ENCODE peak calls at places on chromosomes 16 and 17, in six cellular contexts. S is K562, H is endothelial cell of umbilical vein, O is WTC11, U is A549, E is HepG2. F is an unnamed sample.

GRCh38 chr16:28136751-28137434 is 73.4 kb upstream of the GSG1L start:
- DNase-seq in S (no peak), H (no peak), O (no peak), U (no peak), E (no peak), F (no peak)

GRCh38 chr17:82031303-82031884 is at the start of gene RAC3:
- DNase-seq in S (peak), H (no peak), O (peak), U (no peak), E (no peak), F (no peak)

GRCh38 chr16:74633686-74634085 is 26.8 kb upstream of the GLG1 start:
- DNase-seq in S (no peak), H (no peak), O (no peak), U (no peak), E (no peak), F (no peak)

GRCh38 chr17:7623661-7624060 is 4.0 kb downstream of the SAT2 start:
- DNase-seq in S (no peak), H (no peak), O (no peak), U (no peak), E (no peak), F (no peak)

GRCh38 chr17:66778531-66778930 is 56.4 kb upstream of the CACNG5 start:
- DNase-seq in S (no peak), H (no peak), O (no peak), U (no peak), E (no peak), F (no peak)

GRCh38 chr17:81489986-81490598 is 22.5 kb downstream of the ACTG1 start:
- DNase-seq in S (no peak), H (no peak), O (no peak), U (no peak), E (no peak), F (no peak)

GRCh38 chr16:84914273-84914672 is 94.5 kb downstream of the CRISPLD2 start:
- DNase-seq in S (no peak), H (no peak), O (no peak), U (no peak), E (no peak), F (no peak)

GRCh38 chr17:7348478-7349242 is 3.3 kb upstream of the KCTD11 start:
- DNase-seq in S (no peak), H (no peak), O (no peak), U (no peak), E (no peak), F (no peak)

GRCh38 chr16:52050418-52050817 is 496.5 kb downstream of the TOX3 start:
- DNase-seq in S (no peak), H (no peak), O (no peak), U (no peak), E (peak), F (no peak)

GRCh38 chr17:39700148-39700987 is 504 bp downstream of the ERBB2 start:
- DNase-seq in S (no peak), H (peak), O (peak), U (peak), E (no peak), F (peak)

GRCh38 chr17:13557077-13557476 is 44.7 kb downstream of the HS3ST3A1 start:
- DNase-seq in S (no peak), H (no peak), O (no peak), U (no peak), E (no peak), F (no peak)

GRCh38 chr17:62865586-62865985 is 57.5 kb upstream of the MARCHF10 start:
- DNase-seq in S (no peak), H (no peak), O (no peak), U (no peak), E (no peak), F (no peak)

GRCh38 chr16:65214196-65214595 is 92.3 kb upstream of the CDH11 start:
- DNase-seq in S (no peak), H (no peak), O (no peak), U (no peak), E (no peak), F (no peak)

GRCh38 chr17:77416096-77416713 is 275.4 kb downstream of the SEC14L1 start:
- DNase-seq in S (no peak), H (no peak), O (no peak), U (no peak), E (no peak), F (no peak)

GRCh38 chr17:69325518-69326301 is 1.2 kb downstream of the ABCA5 start:
- DNase-seq in S (no peak), H (no peak), O (no peak), U (no peak), E (peak), F (no peak)

GRCh38 chr16:55876854-55877253 is 1.7 kb upstream of the CES5A start:
- DNase-seq in S (no peak), H (no peak), O (no peak), U (no peak), E (no peak), F (no peak)

GRCh38 chr16:84851192-84852127 is 31.7 kb downstream of the CRISPLD2 start:
- DNase-seq in S (no peak), H (no peak), O (no peak), U (peak), E (peak), F (no peak)

GRCh38 chr17:80655588-80655987 is 111.0 kb downstream of the RPTOR start:
- DNase-seq in S (no peak), H (no peak), O (no peak), U (no peak), E (no peak), F (no peak)

GRCh38 chr16:19822534-19822933 is 62.1 kb downstream of the GPRC5B start:
- DNase-seq in S (no peak), H (no peak), O (no peak), U (no peak), E (no peak), F (no peak)

GRCh38 chr17:45874148-45874547 is 20.2 kb upstream of the MAPT start:
- DNase-seq in S (no peak), H (no peak), O (no peak), U (no peak), E (no peak), F (no peak)

GRCh38 chr17:43714338-43715149 is 44.0 kb downstream of the SOST start:
- DNase-seq in S (no peak), H (peak), O (no peak), U (no peak), E (no peak), F (no peak)

GRCh38 chr17:8072727-8073461 is 14.6 kb downstream of the ALOX12B start:
- DNase-seq in S (no peak), H (no peak), O (peak), U (no peak), E (no peak), F (no peak)

GRCh38 chr16:66486773-66487579 is 59.9 kb downstream of the BEAN1 start:
- DNase-seq in S (no peak), H (peak), O (no peak), U (no peak), E (no peak), F (no peak)

GRCh38 chr17:29158515-29159275 is 21.5 kb downstream of the MYO18A start:
- DNase-seq in S (no peak), H (no peak), O (no peak), U (no peak), E (peak), F (no peak)

GRCh38 chr16:85048921-85049562 is 21.4 kb downstream of the KIAA0513 start:
- DNase-seq in S (peak), H (no peak), O (no peak), U (no peak), E (no peak), F (no peak)

GRCh38 chr16:25691519-25692091 is at the start of gene HS3ST4:
- DNase-seq in S (no peak), H (no peak), O (peak), U (no peak), E (no peak), F (peak)

GRCh38 chr17:43467981-43468541 is 15.7 kb upstream of the DHX8 start:
- DNase-seq in S (no peak), H (no peak), O (no peak), U (no peak), E (no peak), F (no peak)

DNA sequence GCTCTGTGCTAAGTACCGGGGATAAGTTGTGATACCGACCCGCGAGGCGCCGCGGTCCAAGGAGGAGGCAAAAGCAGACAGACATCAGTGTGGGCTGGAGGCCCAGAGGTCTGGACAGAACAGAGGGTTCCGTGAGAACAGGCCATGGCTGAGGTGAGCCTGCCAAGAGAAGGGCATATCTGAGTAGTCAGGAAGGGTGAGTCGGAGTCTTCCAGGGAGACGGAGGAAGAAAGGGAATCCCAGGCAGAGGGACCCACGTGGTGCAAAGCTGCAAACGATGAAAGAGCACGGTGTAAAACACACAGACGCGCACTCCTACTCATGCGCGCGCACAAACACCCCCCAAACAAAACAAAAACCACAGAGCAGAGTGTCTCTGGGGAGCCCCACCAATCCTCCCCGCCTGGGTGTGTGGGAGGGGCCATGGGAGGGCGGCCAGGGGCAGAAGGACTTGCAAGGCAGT is 18.1 kb downstream of the RHBDL3 start:
- DNase-seq in S (no peak), H (no peak), O (no peak), U (no peak), E (no peak), F (no peak)
- TF ChIP-seq JUN in S (no peak), H (no peak), O (no peak), U (no peak), E (no peak), F (no peak)

GRCh38 chr17:58153046-58153445 is 4.9 kb downstream of the OR4D1 start:
- DNase-seq in S (no peak), H (no peak), O (no peak), U (no peak), E (no peak), F (no peak)
- TF ChIP-seq JUN in S (no peak), H (no peak), O (no peak), U (no peak), E (no peak), F (no peak)

GRCh38 chr16:88560722-88561484 is 9.3 kb upstream of the ZC3H18 start:
- DNase-seq in S (peak), H (no peak), O (peak), U (no peak), E (peak), F (no peak)
- TF ChIP-seq JUN in S (peak), H (no peak), O (peak), U (no peak), E (peak), F (no peak)

DNA sequence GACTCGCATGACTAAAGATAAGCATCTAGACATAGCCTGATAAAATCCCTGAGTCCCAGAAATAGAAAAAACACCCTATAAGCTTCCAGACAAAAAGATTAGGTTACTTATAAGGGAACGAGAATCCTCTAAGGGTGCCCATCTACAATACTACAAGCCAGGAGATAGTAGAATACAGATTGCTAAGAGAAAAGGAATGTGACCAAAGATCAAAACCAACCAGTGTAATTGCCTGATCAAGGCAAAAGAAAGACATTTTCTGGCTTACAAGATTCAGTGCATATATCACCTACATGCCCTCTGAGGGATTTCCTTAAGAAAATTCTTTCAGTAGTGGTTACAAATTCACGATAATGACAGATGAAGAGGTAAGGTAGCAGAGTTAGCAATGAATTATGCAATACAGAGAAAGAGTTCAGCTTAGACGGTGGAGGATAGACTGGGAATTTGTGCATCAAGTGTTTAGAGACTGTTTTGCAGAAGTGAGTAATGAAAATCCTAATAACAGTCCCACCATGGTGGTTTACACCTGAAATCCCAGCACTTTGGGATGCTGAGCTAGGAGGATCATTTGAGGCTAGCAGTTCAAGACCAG is 35.0 kb downstream of the BCL7C start:
- DNase-seq in S (no peak), H (no peak), O (no peak), U (no peak), E (peak), F (no peak)
- TF ChIP-seq JUN in S (no peak), H (no peak), O (no peak), U (no peak), E (no peak), F (no peak)

GRCh38 chr17:16922386-16923096 is 49.4 kb downstream of the TNFRSF13B start:
- DNase-seq in S (peak), H (no peak), O (no peak), U (no peak), E (no peak), F (no peak)
- TF ChIP-seq JUN in S (no peak), H (no peak), O (no peak), U (no peak), E (no peak), F (no peak)

F was measured in H1.